ENCODE peak calls at places on chromosomes 5 and 9, in four cellular contexts. A, P, O and C are unnamed samples.

GRCh38 chr9:33320568-33321261 is 30.4 kb downstream of the NFX1 start:
- DNase-seq in A (peak; percentile 96), P (peak; percentile 97), O (no peak), C (peak; percentile 90)

GRCh38 chr5:60161340-60161934 is 267.9 kb upstream of the PDE4D start:
- DNase-seq in A (peak; percentile 41), P (peak; percentile 76), O (peak; percentile 9), C (peak; percentile 49)

GRCh38 chr5:165502893-165503696 is 1997.7 kb downstream of the MAT2B start:
- DNase-seq in A (no peak), P (peak; percentile 24), O (no peak), C (no peak)

GRCh38 chr9:15416880-15417279 is 5.8 kb upstream of the SNAPC3 start:
- DNase-seq in A (peak; percentile 65), P (peak; percentile 84), O (no peak), C (peak; percentile 77)

GRCh38 chr5:110339399-110339798 is 387.1 kb downstream of the TMEM232 start:
- DNase-seq in A (no peak), P (no peak), O (no peak), C (no peak)

GRCh38 chr5:180142824-180143610 is 66.0 kb downstream of the RASGEF1C start:
- DNase-seq in A (no peak), P (no peak), O (no peak), C (no peak)

GRCh38 chr9:124769451-124770358 is 1.4 kb downstream of the NR6A1 start:
- DNase-seq in A (no peak), P (no peak), O (no peak), C (no peak)

GRCh38 chr5:160165137-160166068 is 46.2 kb upstream of the PWWP2A start:
- DNase-seq in A (peak; percentile 100), P (peak; percentile 99), O (no peak), C (peak; percentile 93)

GRCh38 chr9:131191857-131192256 is 66.5 kb downstream of the NUP214 start:
- DNase-seq in A (no peak), P (no peak), O (no peak), C (no peak)

GRCh38 chr9:4506490-4506889 is 16.2 kb downstream of the SLC1A1 start:
- DNase-seq in A (peak; percentile 20), P (no peak), O (no peak), C (no peak)

GRCh38 chr5:33832904-33833575 is 58.8 kb downstream of the ADAMTS12 start:
- DNase-seq in A (peak; percentile 84), P (no peak), O (no peak), C (no peak)

GRCh38 chr9:96436063-96436455 is 13.9 kb upstream of the HABP4 start:
- DNase-seq in A (no peak), P (no peak), O (no peak), C (no peak)

GRCh38 chr5:163504091-163504931 is 1.1 kb upstream of the MAT2B start:
- DNase-seq in A (peak; percentile 65), P (peak; percentile 69), O (peak; percentile 35), C (peak; percentile 38)

GRCh38 chr9:131217321-131218031 is 58.8 kb downstream of the FAM78A start:
- DNase-seq in A (no peak), P (no peak), O (no peak), C (no peak)

GRCh38 chr5:136016945-136017530 is 11.8 kb upstream of the TGFBI start:
- DNase-seq in A (peak; percentile 96), P (peak; percentile 57), O (no peak), C (peak; percentile 94)

GRCh38 chr9:20623021-20623747 is 885 bp upstream of the MLLT3 start:
- DNase-seq in A (no peak), P (no peak), O (peak; percentile 66), C (peak; percentile 52)

GRCh38 chr9:132873403-132873802 is 4.7 kb downstream of the AK8 start:
- DNase-seq in A (no peak), P (no peak), O (no peak), C (no peak)

GRCh38 chr9:132078369-132079356 is 1.0 kb downstream of the MED27 start:
- DNase-seq in A (peak; percentile 88), P (peak; percentile 33), O (peak; percentile 12), C (peak; percentile 40)

GRCh38 chr5:133259199-133259997 is 207.6 kb downstream of the HSPA4 start:
- DNase-seq in A (no peak), P (no peak), O (no peak), C (no peak)

GRCh38 chr5:176889321-176890280 is 9.5 kb downstream of the HK3 start:
- DNase-seq in A (no peak), P (no peak), O (no peak), C (no peak)

GRCh38 chr5:111643499-111643898 is 113.5 kb downstream of the NREP start:
- DNase-seq in A (no peak), P (no peak), O (no peak), C (no peak)

GRCh38 chr9:110592075-110592830 is 12.7 kb upstream of the SVEP1 start:
- DNase-seq in A (peak; percentile 35), P (no peak), O (no peak), C (no peak)

GRCh38 chr5:141430332-141431113 is at the start of gene PCDHGA12:
- DNase-seq in A (peak; percentile 96), P (peak; percentile 85), O (peak; percentile 59), C (peak; percentile 77)

GRCh38 chr5:143399616-143400540 is 3.6 kb downstream of the NR3C1 start:
- DNase-seq in A (peak; percentile 25), P (no peak), O (no peak), C (no peak)

GRCh38 chr5:142720561-142721275 is 34.8 kb upstream of the FGF1 start:
- DNase-seq in A (no peak), P (no peak), O (no peak), C (peak; percentile 99)

GRCh38 chr9:128768581-128768980 is 3.1 kb downstream of the ZER1 start:
- DNase-seq in A (no peak), P (no peak), O (no peak), C (no peak)

GRCh38 chr9:128770286-128770685 is 1.4 kb downstream of the ZER1 start:
- DNase-seq in A (no peak), P (no peak), O (no peak), C (no peak)

GRCh38 chr9:128764361-128764760 is 7.4 kb downstream of the ZER1 start:
- DNase-seq in A (no peak), P (no peak), O (no peak), C (no peak)

GRCh38 chr9:128762664-128763449 is 8.9 kb downstream of the ZER1 start:
- DNase-seq in A (peak; percentile 8), P (no peak), O (no peak), C (no peak)

DNA sequence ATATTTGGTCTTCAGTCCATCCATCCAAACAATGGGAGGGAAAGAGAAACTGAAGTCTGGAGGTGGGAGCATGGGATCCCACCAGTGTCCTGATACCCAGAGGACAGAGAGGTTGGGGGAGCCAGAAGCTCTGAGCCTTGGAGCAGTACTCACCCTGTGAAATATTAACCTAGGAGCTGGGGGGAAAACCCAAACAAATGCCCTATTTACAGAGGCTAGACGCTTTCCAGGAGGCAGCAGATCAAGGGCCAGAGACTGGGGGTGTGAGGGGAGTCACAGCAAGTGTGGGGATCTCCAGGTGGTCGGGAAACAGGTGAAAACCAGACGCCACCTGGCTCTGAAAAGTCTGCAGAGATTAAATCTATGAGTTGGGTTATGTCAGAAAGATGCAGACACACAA is 6.2 kb downstream of the ZER1 start:
- DNase-seq in A (no peak), P (no peak), O (no peak), C (no peak)
- TF ChIP-seq CTCF in A (no peak), P (no peak), O (no peak), C (no peak)

GRCh38 chr5:77832166-77832770 is 56.1 kb upstream of the TBCA start:
- DNase-seq in A (no peak), P (no peak), O (no peak), C (peak; percentile 39)

GRCh38 chr5:77832938-77833337 is 56.8 kb upstream of the TBCA start:
- DNase-seq in A (no peak), P (no peak), O (no peak), C (no peak)

DNA sequence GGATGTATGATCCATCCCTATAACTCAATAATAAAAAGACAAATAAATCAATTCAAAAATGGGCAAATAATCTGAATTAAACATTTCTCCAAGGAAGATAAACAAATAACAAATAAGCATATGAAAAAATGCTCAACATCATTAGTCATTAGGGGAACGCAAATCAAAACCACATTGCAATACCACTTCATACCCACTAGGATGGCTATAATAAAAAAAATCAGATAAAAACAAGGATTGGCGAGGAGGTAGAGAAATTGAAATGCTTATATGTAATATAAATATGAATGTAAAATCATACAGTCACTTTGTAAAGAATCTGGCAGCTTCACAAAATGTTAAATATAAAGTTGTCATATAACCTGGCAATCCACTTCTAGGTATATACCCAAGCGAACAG is 52.3 kb upstream of the TBCA start:
- DNase-seq in A (peak; percentile 17), P (peak; percentile 12), O (no peak), C (no peak)
- TF ChIP-seq CTCF in A (peak; percentile 25), P (no peak), O (no peak), C (no peak)

GRCh38 chr9:84694248-84694647 is 24.7 kb downstream of the NTRK2 start:
- DNase-seq in A (no peak), P (no peak), O (peak; percentile 29), C (no peak)
- TF ChIP-seq CTCF in A (no peak), P (no peak), O (no peak), C (no peak)

GRCh38 chr5:148002471-148002870 is 61.3 kb upstream of the SPINK5 start:
- DNase-seq in A (no peak), P (no peak), O (no peak), C (peak; percentile 85)

GRCh38 chr5:148003226-148003625 is 60.6 kb upstream of the SPINK5 start:
- DNase-seq in A (no peak), P (no peak), O (no peak), C (no peak)

GRCh38 chr5:148000036-148000435 is 63.7 kb upstream of the SPINK5 start:
- DNase-seq in A (no peak), P (no peak), O (no peak), C (no peak)

GRCh38 chr5:148011407-148012124 is 52.2 kb upstream of the SPINK5 start:
- DNase-seq in A (peak; percentile 87), P (peak; percentile 60), O (no peak), C (peak; percentile 95)

DNA sequence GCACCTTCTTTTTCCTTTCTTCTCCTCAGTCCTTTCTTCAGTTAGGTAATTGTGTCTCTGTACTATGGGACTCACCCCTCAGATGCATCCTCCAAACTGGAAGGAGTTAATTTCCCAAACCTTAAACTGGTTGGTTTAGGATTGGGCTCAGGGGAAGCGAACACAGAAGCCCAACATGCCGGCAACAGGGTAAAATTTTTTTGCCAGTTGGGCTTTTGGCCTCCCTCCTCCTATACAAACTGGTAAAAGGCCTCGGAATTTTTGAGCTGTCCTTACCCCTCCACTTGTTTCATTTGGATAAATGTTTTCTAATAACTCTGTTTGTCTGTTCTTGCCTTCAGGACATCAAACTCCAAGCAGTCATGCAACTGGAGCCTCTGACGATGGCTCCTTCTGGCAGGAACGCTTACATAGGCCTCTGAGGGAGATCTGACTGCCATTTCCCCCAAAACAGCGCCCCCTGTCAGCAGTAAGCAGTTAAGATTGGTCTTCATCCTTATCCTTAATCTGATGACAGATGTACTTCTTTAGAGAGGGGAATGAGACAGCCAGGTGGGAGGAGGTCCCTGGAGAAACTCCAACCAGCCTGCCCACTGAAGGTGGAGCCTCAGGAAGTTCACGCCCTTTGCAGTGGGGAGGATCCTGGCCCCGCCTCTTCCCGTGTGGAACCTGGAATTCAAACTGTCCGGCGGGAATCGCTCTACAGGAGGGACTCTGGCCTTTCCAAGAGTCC is 57.8 kb upstream of the SPINK5 start:
- DNase-seq in A (peak; percentile 9), P (no peak), O (no peak), C (no peak)
- TF ChIP-seq CTCF in A (peak; percentile 10), P (no peak), O (peak; percentile 41), C (no peak)